ENCODE peak calls at places on chromosomes 2 and 18, in four cellular contexts. Q is RPMI7951, Z is NCI-H2081, V is T-helper 1 cell. D is an unnamed sample.

GRCh38 chr2:172859821-172860707 is 124.4 kb downstream of the RAPGEF4 start:
- DNase-seq in Q (peak), Z (peak), V (no peak), D (no peak)

GRCh38 chr2:19576411-19576810 is 218.0 kb upstream of the OSR1 start:
- DNase-seq in Q (peak), Z (no peak), V (no peak), D (no peak)

GRCh38 chr2:23564618-23564967 is 179.6 kb downstream of the KLHL29 start:
- DNase-seq in Q (peak), Z (no peak), V (no peak), D (no peak)

GRCh38 chr2:43115884-43116283 is 110.5 kb downstream of the ZFP36L2 start:
- DNase-seq in Q (no peak), Z (no peak), V (no peak), D (no peak)

GRCh38 chr2:30225131-30225762 is 6.1 kb upstream of the LBH start:
- DNase-seq in Q (peak), Z (no peak), V (peak), D (peak)

GRCh38 chr18:5574843-5575242 is 31.0 kb upstream of the EPB41L3 start:
- DNase-seq in Q (no peak), Z (no peak), V (no peak), D (no peak)

GRCh38 chr2:120716641-120717585 is 18.8 kb upstream of the GLI2 start:
- DNase-seq in Q (no peak), Z (no peak), V (no peak), D (no peak)

GRCh38 chr2:68653538-68653982 is 10.2 kb downstream of the PROKR1 start:
- DNase-seq in Q (peak), Z (no peak), V (no peak), D (peak)

GRCh38 chr2:183542593-183542992 is 418.4 kb downstream of the NUP35 start:
- DNase-seq in Q (no peak), Z (no peak), V (no peak), D (no peak)

GRCh38 chr2:33598472-33599174 is 476 bp downstream of the FAM98A start:
- DNase-seq in Q (peak), Z (peak), V (no peak), D (peak)

GRCh38 chr2:158931577-158931976 is 36.9 kb upstream of the TANC1 start:
- DNase-seq in Q (peak), Z (no peak), V (no peak), D (peak)

GRCh38 chr2:121666042-121666441 is 16.8 kb upstream of the CLASP1 start:
- DNase-seq in Q (no peak), Z (no peak), V (no peak), D (no peak)

GRCh38 chr2:118969025-118969733 is 27.2 kb downstream of the MARCO start:
- DNase-seq in Q (no peak), Z (no peak), V (no peak), D (no peak)

GRCh38 chr2:201436141-201436540 is 15.1 kb downstream of the TRAK2 start:
- DNase-seq in Q (no peak), Z (no peak), V (no peak), D (no peak)

GRCh38 chr2:11270891-11271290 is 73.5 kb downstream of the ROCK2 start:
- DNase-seq in Q (peak), Z (no peak), V (no peak), D (no peak)

GRCh38 chr18:32295604-32296003 is 105.8 kb downstream of the MEP1B start:
- DNase-seq in Q (no peak), Z (no peak), V (no peak), D (no peak)

GRCh38 chr2:39119732-39120520 is 925 bp downstream of the SOS1 start:
- DNase-seq in Q (peak), Z (peak), V (peak), D (peak)

GRCh38 chr2:61662990-61663389 is 124.8 kb upstream of the XPO1 start:
- DNase-seq in Q (no peak), Z (no peak), V (no peak), D (no peak)